ENCODE peak calls at places on chromosome 20, in five cellular contexts. One of them, this sample, is unnamed.
A peak's percentile ranks its signal among the peaks of the same experiment; 100 is the strongest.

GRCh38 chr20:52056203-52057062 is 135.1 kb downstream of the ZFP64 start:
- DNase-seq in GM12878: no peak
- DNase-seq in HepG2: no peak
- DNase-seq in K562: no peak
- DNase-seq in GM12892: no peak
- DNase-seq in this sample: no peak

GRCh38 chr20:1820137-1821074 is 74.8 kb upstream of the SIRPA start:
- DNase-seq in GM12878: no peak
- DNase-seq in HepG2: no peak
- DNase-seq in K562: no peak
- DNase-seq in GM12892: no peak
- DNase-seq in this sample: no peak

GRCh38 chr20:3262566-3262965 is 23.6 kb upstream of the SLC4A11 start:
- DNase-seq in GM12878: no peak
- DNase-seq in HepG2: no peak
- DNase-seq in K562: no peak
- DNase-seq in GM12892: no peak
- DNase-seq in this sample: no peak

GRCh38 chr20:54223751-54224150 is 15.9 kb downstream of the PFDN4 start:
- DNase-seq in GM12878: no peak
- DNase-seq in HepG2: no peak
- DNase-seq in K562: no peak
- DNase-seq in GM12892: no peak
- DNase-seq in this sample: no peak

GRCh38 chr20:6898928-6899327 is 131.4 kb downstream of the BMP2 start:
- DNase-seq in GM12878: no peak
- DNase-seq in HepG2: no peak
- DNase-seq in K562: no peak
- DNase-seq in GM12892: no peak
- DNase-seq in this sample: no peak

GRCh38 chr20:24751551-24751950 is 197.5 kb upstream of the CST7 start:
- DNase-seq in GM12878: no peak
- DNase-seq in HepG2: no peak
- DNase-seq in K562: no peak
- DNase-seq in GM12892: no peak
- DNase-seq in this sample: no peak

GRCh38 chr20:1945134-1945618 is 48.7 kb downstream of the PDYN start:
- DNase-seq in GM12878: no peak
- DNase-seq in HepG2: no peak
- DNase-seq in K562: no peak
- DNase-seq in GM12892: no peak
- DNase-seq in this sample: no peak

GRCh38 chr20:29318871-29319461 is 1938.5 kb upstream of the DEFB115 start:
- DNase-seq in GM12878: no peak
- DNase-seq in HepG2: no peak
- DNase-seq in K562: no peak
- DNase-seq in GM12892: no peak
- DNase-seq in this sample: no peak

GRCh38 chr20:38790210-38791053 is 15.1 kb upstream of the PPP1R16B start:
- DNase-seq in GM12878: no peak
- DNase-seq in HepG2: peak; percentile 47
- DNase-seq in K562: peak; percentile 71
- DNase-seq in GM12892: no peak
- DNase-seq in this sample: no peak

GRCh38 chr20:18790787-18791186 is 22.8 kb upstream of the SCP2D1 start:
- DNase-seq in GM12878: no peak
- DNase-seq in HepG2: no peak
- DNase-seq in K562: no peak
- DNase-seq in GM12892: no peak
- DNase-seq in this sample: no peak

GRCh38 chr20:51966296-51966971 is 164.1 kb upstream of the SALL4 start:
- DNase-seq in GM12878: no peak
- DNase-seq in HepG2: peak; percentile 84
- DNase-seq in K562: peak; percentile 20
- DNase-seq in GM12892: peak; percentile 13
- DNase-seq in this sample: peak; percentile 13

GRCh38 chr20:13024581-13024980 is 15.8 kb downstream of the SPTLC3 start:
- DNase-seq in GM12878: no peak
- DNase-seq in HepG2: no peak
- DNase-seq in K562: no peak
- DNase-seq in GM12892: no peak
- DNase-seq in this sample: no peak

GRCh38 chr20:59891581-59891980 is 41.9 kb downstream of the SYCP2 start:
- DNase-seq in GM12878: no peak
- DNase-seq in HepG2: no peak
- DNase-seq in K562: no peak
- DNase-seq in GM12892: no peak
- DNase-seq in this sample: no peak

GRCh38 chr20:10447028-10447427 is 11.9 kb downstream of the SLX4IP start:
- DNase-seq in GM12878: peak; percentile 92
- DNase-seq in HepG2: peak; percentile 32
- DNase-seq in K562: peak; percentile 27
- DNase-seq in GM12892: peak; percentile 38
- DNase-seq in this sample: peak; percentile 45

GRCh38 chr20:11776687-11777086 is 141.0 kb upstream of the BTBD3 start:
- DNase-seq in GM12878: no peak
- DNase-seq in HepG2: no peak
- DNase-seq in K562: no peak
- DNase-seq in GM12892: no peak
- DNase-seq in this sample: no peak

GRCh38 chr20:645318-646106 is 7.5 kb downstream of the SRXN1 start:
- DNase-seq in GM12878: peak; percentile 25
- DNase-seq in HepG2: peak; percentile 90
- DNase-seq in K562: peak; percentile 60
- DNase-seq in GM12892: peak; percentile 85
- DNase-seq in this sample: peak; percentile 88

GRCh38 chr20:2658414-2659354 is 5.3 kb downstream of the IDH3B start:
- DNase-seq in GM12878: no peak
- DNase-seq in HepG2: peak; percentile 40
- DNase-seq in K562: no peak
- DNase-seq in GM12892: no peak
- DNase-seq in this sample: no peak

GRCh38 chr20:11777861-11778570 is 139.7 kb upstream of the BTBD3 start:
- DNase-seq in GM12878: no peak
- DNase-seq in HepG2: no peak
- DNase-seq in K562: no peak
- DNase-seq in GM12892: no peak
- DNase-seq in this sample: no peak

GRCh38 chr20:1083431-1084080 is 34.8 kb upstream of the PSMF1 start:
- DNase-seq in GM12878: peak; percentile 9
- DNase-seq in HepG2: no peak
- DNase-seq in K562: peak; percentile 10
- DNase-seq in GM12892: no peak
- DNase-seq in this sample: no peak

GRCh38 chr20:47263502-47264084 is 92.9 kb downstream of the ZMYND8 start:
- DNase-seq in GM12878: peak; percentile 45
- DNase-seq in HepG2: no peak
- DNase-seq in K562: no peak
- DNase-seq in GM12892: no peak
- DNase-seq in this sample: no peak
- TF ChIP-seq TAF1 in GM12878: no peak
- TF ChIP-seq TAF1 in HepG2: no peak
- TF ChIP-seq TAF1 in K562: no peak
- TF ChIP-seq TAF1 in GM12892: no peak
- TF ChIP-seq TAF1 in this sample: no peak

GRCh38 chr20:48777005-48777404 is 50.8 kb downstream of the PREX1 start:
- DNase-seq in GM12878: no peak
- DNase-seq in HepG2: no peak
- DNase-seq in K562: no peak
- DNase-seq in GM12892: no peak
- DNase-seq in this sample: no peak
- TF ChIP-seq POLR2AphosphoS5 in GM12878: no peak
- TF ChIP-seq POLR2AphosphoS5 in HepG2: no peak
- TF ChIP-seq POLR2AphosphoS5 in K562: no peak
- TF ChIP-seq POLR2AphosphoS5 in GM12892: no peak
- TF ChIP-seq POLR2AphosphoS5 in this sample: no peak

GRCh38 chr20:39986231-39986904 is 702.7 kb downstream of the MAFB start:
- DNase-seq in GM12878: no peak
- DNase-seq in HepG2: no peak
- DNase-seq in K562: no peak
- DNase-seq in GM12892: no peak
- DNase-seq in this sample: no peak
- TF ChIP-seq POLR2A in GM12878: no peak
- TF ChIP-seq POLR2A in HepG2: no peak
- TF ChIP-seq POLR2A in K562: no peak
- TF ChIP-seq POLR2A in GM12892: no peak
- TF ChIP-seq POLR2A in this sample: no peak

GRCh38 chr20:46551508-46552280 is 1.2 kb upstream of the OCSTAMP start:
- DNase-seq in GM12878: no peak
- DNase-seq in HepG2: peak; percentile 55
- DNase-seq in K562: no peak
- DNase-seq in GM12892: no peak
- DNase-seq in this sample: no peak

GRCh38 chr20:46550441-46550840 is at the start of gene OCSTAMP:
- DNase-seq in GM12878: no peak
- DNase-seq in HepG2: no peak
- DNase-seq in K562: no peak
- DNase-seq in GM12892: no peak
- DNase-seq in this sample: no peak

GRCh38 chr20:46554850-46555249 is 4.4 kb upstream of the OCSTAMP start:
- DNase-seq in GM12878: no peak
- DNase-seq in HepG2: no peak
- DNase-seq in K562: no peak
- DNase-seq in GM12892: no peak
- DNase-seq in this sample: no peak

GRCh38 chr20:46555370-46555956 is 5.0 kb upstream of the OCSTAMP start:
- DNase-seq in GM12878: no peak
- DNase-seq in HepG2: no peak
- DNase-seq in K562: no peak
- DNase-seq in GM12892: no peak
- DNase-seq in this sample: no peak

GRCh38 chr20:46552460-46553420 is 2.3 kb upstream of the OCSTAMP start:
- DNase-seq in GM12878: peak; percentile 85
- DNase-seq in HepG2: no peak
- DNase-seq in K562: no peak
- DNase-seq in GM12892: peak; percentile 34
- DNase-seq in this sample: no peak
- TF ChIP-seq TAF1 in GM12878: peak; percentile 34
- TF ChIP-seq TAF1 in HepG2: no peak
- TF ChIP-seq TAF1 in K562: no peak
- TF ChIP-seq TAF1 in GM12892: no peak
- TF ChIP-seq TAF1 in this sample: peak; percentile 10

GRCh38 chr20:33518071-33518470 is 28.2 kb downstream of the CBFA2T2 start:
- DNase-seq in GM12878: no peak
- DNase-seq in HepG2: no peak
- DNase-seq in K562: no peak
- DNase-seq in GM12892: no peak
- DNase-seq in this sample: no peak
- TF ChIP-seq POLR2AphosphoS5 in GM12878: no peak
- TF ChIP-seq POLR2AphosphoS5 in HepG2: no peak
- TF ChIP-seq POLR2AphosphoS5 in K562: no peak
- TF ChIP-seq POLR2AphosphoS5 in GM12892: no peak
- TF ChIP-seq POLR2AphosphoS5 in this sample: no peak

GRCh38 chr20:50510706-50511401 is 671 bp downstream of the PTPN1 start:
- DNase-seq in GM12878: no peak
- DNase-seq in HepG2: peak; percentile 57
- DNase-seq in K562: no peak
- DNase-seq in GM12892: no peak
- DNase-seq in this sample: no peak

GRCh38 chr20:50513169-50514034 is 3.2 kb downstream of the PTPN1 start:
- DNase-seq in GM12878: no peak
- DNase-seq in HepG2: no peak
- DNase-seq in K562: no peak
- DNase-seq in GM12892: no peak
- DNase-seq in this sample: no peak

GRCh38 chr20:50508171-50508761 is 1.9 kb upstream of the PTPN1 start:
- DNase-seq in GM12878: no peak
- DNase-seq in HepG2: peak; percentile 62
- DNase-seq in K562: no peak
- DNase-seq in GM12892: no peak
- DNase-seq in this sample: no peak

GRCh38 chr20:50512323-50512722 is 2.1 kb downstream of the PTPN1 start:
- DNase-seq in GM12878: no peak
- DNase-seq in HepG2: no peak
- DNase-seq in K562: no peak
- DNase-seq in GM12892: no peak
- DNase-seq in this sample: no peak

DNA sequence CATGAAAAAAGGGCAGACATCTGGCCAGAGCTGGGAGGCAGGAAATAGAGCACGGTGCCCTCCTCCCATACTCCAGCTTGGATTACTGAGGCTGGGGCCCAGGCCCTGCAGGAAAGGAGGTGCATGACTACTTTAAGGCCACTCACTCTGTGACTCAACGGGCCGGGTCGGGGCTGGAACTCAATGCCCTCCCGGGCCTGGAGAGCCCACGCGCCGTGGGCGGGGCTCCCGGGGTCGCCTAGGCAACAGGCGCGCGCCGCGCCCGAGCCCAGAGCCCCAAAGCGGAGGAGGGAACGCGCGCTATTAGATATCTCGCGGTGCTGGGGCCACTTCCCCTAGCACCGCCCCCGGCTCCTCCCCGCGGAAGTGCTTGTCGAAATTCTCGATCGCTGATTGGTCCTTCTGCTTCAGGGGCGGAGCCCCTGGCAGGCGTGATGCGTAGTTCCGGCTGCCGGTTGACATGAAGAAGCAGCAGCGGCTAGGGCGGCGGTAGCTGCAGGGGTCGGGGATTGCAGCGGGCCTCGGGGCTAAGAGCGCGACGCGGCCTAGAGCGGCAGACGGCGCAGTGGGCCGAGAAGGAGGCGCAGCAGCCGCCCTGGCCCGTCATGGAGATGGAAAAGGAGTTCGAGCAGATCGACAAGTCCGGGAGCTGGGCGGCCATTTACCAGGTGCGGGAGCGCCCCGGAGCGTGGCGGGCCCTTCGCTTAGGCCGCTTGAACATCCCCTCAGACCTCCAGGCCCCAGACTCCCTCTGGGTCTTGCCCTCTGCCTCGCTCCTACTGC is at the start of gene PTPN1:
- DNase-seq in GM12878: peak; percentile 94
- DNase-seq in HepG2: peak; percentile 99
- DNase-seq in K562: peak; percentile 98
- DNase-seq in GM12892: peak; percentile 89
- DNase-seq in this sample: peak; percentile 84
- TF ChIP-seq POLR2A in GM12878: peak; percentile 100
- TF ChIP-seq POLR2A in HepG2: peak; percentile 98
- TF ChIP-seq POLR2A in K562: peak; percentile 96
- TF ChIP-seq POLR2A in GM12892: peak; percentile 98
- TF ChIP-seq POLR2A in this sample: peak; percentile 97

GRCh38 chr20:62063601-62063980 is 2.1 kb downstream of the TAF4 start:
- DNase-seq in GM12878: no peak
- DNase-seq in HepG2: no peak
- DNase-seq in K562: no peak
- DNase-seq in GM12892: no peak
- DNase-seq in this sample: no peak
- TF ChIP-seq TAF1 in GM12878: no peak
- TF ChIP-seq TAF1 in HepG2: no peak
- TF ChIP-seq TAF1 in K562: no peak
- TF ChIP-seq TAF1 in GM12892: no peak
- TF ChIP-seq TAF1 in this sample: no peak

This sample was measured in GM12891.